ENCODE peak calls at places on chromosomes 11 and 22, in six cellular contexts. J is effector memory CD4-positive, alpha-beta T cell; N is upper lobe of right lung; P is GM23248; B is hepatocyte; T is left ventricle myocardium inferior. S is an unnamed sample.

GRCh38 chr22:44202261-44202789 is 21.6 kb downstream of the PARVG start:
- DNase-seq in B (peak; percentile 48), N (no peak), P (peak; percentile 80), T (no peak), J (no peak), S (no peak)

GRCh38 chr11:12721816-12722604 is 47.8 kb downstream of the TEAD1 start:
- DNase-seq in T (no peak), N (no peak), J (no peak), P (no peak), B (no peak), S (no peak)

GRCh38 chr11:67645521-67646457 is 4.7 kb downstream of the ACY3 start:
- DNase-seq in J (no peak), T (no peak), N (no peak), B (no peak), P (no peak), S (no peak)

GRCh38 chr11:71266114-71266833 is 13.9 kb upstream of the SHANK2 start:
- DNase-seq in N (peak; percentile 80), B (peak; percentile 59), T (no peak), P (no peak), J (no peak), S (no peak)

GRCh38 chr22:41047741-41048140 is 44.7 kb upstream of the EP300 start:
- DNase-seq in P (no peak), J (no peak), B (no peak), T (no peak), N (no peak), S (no peak)

GRCh38 chr22:26584010-26584409 is 5.9 kb downstream of the TPST2 start:
- DNase-seq in B (no peak), N (no peak), P (no peak), T (no peak), J (no peak), S (no peak)

GRCh38 chr22:50396751-50397370 is 53.7 kb downstream of the PPP6R2 start:
- DNase-seq in N (no peak), P (peak; percentile 10), B (peak; percentile 63), T (no peak), J (no peak), S (no peak)

GRCh38 chr22:50018608-50019291 is 6.2 kb upstream of the IL17REL start:
- DNase-seq in P (no peak), J (no peak), N (no peak), T (no peak), B (no peak), S (no peak)

GRCh38 chr11:129973809-129974208 is 28.8 kb downstream of the PRDM10 start:
- DNase-seq in N (peak; percentile 76), B (peak; percentile 73), T (peak; percentile 41), P (no peak), J (no peak), S (no peak)

GRCh38 chr22:41288245-41288946 is 2.4 kb upstream of the RANGAP1 start:
- DNase-seq in N (no peak), T (no peak), P (peak; percentile 82), J (no peak), B (peak; percentile 84), S (no peak)

GRCh38 chr11:76808158-76808557 is 25.0 kb downstream of the TSKU start:
- DNase-seq in J (no peak), P (no peak), T (no peak), B (no peak), N (no peak), S (no peak)

GRCh38 chr11:77175869-77176539 is 48.0 kb downstream of the MYO7A start:
- DNase-seq in P (no peak), J (no peak), N (no peak), B (no peak), T (peak; percentile 56), S (no peak)

GRCh38 chr11:28760676-28761390 is 652.6 kb downstream of the METTL15 start:
- DNase-seq in T (no peak), P (peak; percentile 56), J (no peak), N (no peak), B (no peak), S (no peak)

GRCh38 chr11:44899959-44900358 is 50.7 kb downstream of the TP53I11 start:
- DNase-seq in P (peak; percentile 57), B (no peak), N (no peak), T (no peak), J (no peak), S (peak; percentile 13)

GRCh38 chr22:24992946-24993345 is 40.4 kb downstream of the KIAA1671 start:
- DNase-seq in B (no peak), T (no peak), P (no peak), J (no peak), N (no peak), S (no peak)

GRCh38 chr11:73506038-73506437 is 91.9 kb downstream of the FAM168A start:
- DNase-seq in N (no peak), P (no peak), J (no peak), T (no peak), B (no peak), S (no peak)

GRCh38 chr11:11521306-11522002 is 100.4 kb downstream of the GALNT18 start:
- DNase-seq in T (no peak), P (no peak), J (no peak), B (no peak), N (no peak), S (no peak)

GRCh38 chr11:64545605-64546004 is 45.4 kb upstream of the SLC22A12 start:
- DNase-seq in P (peak; percentile 75), N (no peak), T (no peak), J (no peak), B (no peak), S (no peak)

GRCh38 chr11:128448487-128448886 is 138.9 kb downstream of the ETS1 start:
- DNase-seq in J (no peak), B (peak; percentile 89), N (no peak), T (no peak), P (peak; percentile 64), S (no peak)

GRCh38 chr11:1641096-1641495 is 11.5 kb downstream of the KRTAP5-5 start:
- DNase-seq in T (no peak), N (no peak), B (no peak), J (no peak), P (no peak), S (no peak)

GRCh38 chr11:58622344-58622743 is at the start of gene CNTF:
- DNase-seq in J (no peak), P (peak; percentile 47), T (no peak), N (no peak), B (no peak), S (no peak)

GRCh38 chr11:2257023-2257700 is 13.2 kb downstream of the ASCL2 start:
- DNase-seq in B (peak; percentile 19), J (no peak), N (no peak), P (no peak), T (no peak), S (no peak)

GRCh38 chr11:129018991-129019390 is 76.3 kb upstream of the TP53AIP1 start:
- DNase-seq in P (no peak), T (no peak), N (no peak), B (no peak), J (no peak), S (no peak)

GRCh38 chr11:9228086-9228485 is 37.1 kb downstream of the DENND5A start:
- DNase-seq in J (no peak), N (no peak), B (no peak), P (no peak), T (no peak), S (no peak)

GRCh38 chr11:44702897-44703296 is 23.9 kb upstream of the TSPAN18 start:
- DNase-seq in J (no peak), N (no peak), P (no peak), T (no peak), B (peak; percentile 24), S (no peak)

GRCh38 chr11:130208241-130209127 is 48.9 kb downstream of the ST14 start:
- DNase-seq in N (peak; percentile 61), J (no peak), T (no peak), P (no peak), B (no peak), S (peak; percentile 16)

GRCh38 chr11:58513747-58514367 is 6.0 kb upstream of the OR5B21 start:
- DNase-seq in P (peak; percentile 79), B (peak; percentile 73), J (no peak), T (no peak), N (no peak), S (peak; percentile 17)

DNA sequence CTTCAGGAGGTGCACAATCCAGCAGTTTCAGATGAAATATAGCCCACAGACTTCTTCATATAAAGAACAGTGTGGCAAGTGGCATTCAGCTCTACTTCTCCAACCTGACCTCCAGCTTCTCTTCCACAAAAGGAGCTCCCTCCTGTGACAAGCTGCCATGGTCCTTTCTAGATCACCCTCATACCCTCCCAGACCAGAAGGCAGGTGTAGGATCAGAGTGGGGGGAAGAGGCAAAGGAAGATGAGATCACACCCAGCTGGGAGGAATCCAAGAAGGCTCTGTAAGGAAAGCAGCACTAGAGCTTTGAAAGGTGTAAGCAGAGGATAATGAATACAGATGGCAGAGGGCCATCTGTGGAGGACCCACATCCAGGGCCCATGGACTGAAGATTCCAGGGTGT is 7.6 kb downstream of the CLPB start:
- DNase-seq in P (no peak), T (no peak), N (no peak), B (no peak), J (no peak), S (no peak)
- H3K4me1 ChIP-seq in P (peaks cover 12% of the 10 kb centered on the region), T (peaks cover 28% of the 10 kb centered on the region), N (peaks cover 8% of the 10 kb centered on the region), B (no peaks in the 10 kb centered on the region), J (no peaks in the 10 kb centered on the region), S (peaks cover 16% of the 10 kb centered on the region)

DNA sequence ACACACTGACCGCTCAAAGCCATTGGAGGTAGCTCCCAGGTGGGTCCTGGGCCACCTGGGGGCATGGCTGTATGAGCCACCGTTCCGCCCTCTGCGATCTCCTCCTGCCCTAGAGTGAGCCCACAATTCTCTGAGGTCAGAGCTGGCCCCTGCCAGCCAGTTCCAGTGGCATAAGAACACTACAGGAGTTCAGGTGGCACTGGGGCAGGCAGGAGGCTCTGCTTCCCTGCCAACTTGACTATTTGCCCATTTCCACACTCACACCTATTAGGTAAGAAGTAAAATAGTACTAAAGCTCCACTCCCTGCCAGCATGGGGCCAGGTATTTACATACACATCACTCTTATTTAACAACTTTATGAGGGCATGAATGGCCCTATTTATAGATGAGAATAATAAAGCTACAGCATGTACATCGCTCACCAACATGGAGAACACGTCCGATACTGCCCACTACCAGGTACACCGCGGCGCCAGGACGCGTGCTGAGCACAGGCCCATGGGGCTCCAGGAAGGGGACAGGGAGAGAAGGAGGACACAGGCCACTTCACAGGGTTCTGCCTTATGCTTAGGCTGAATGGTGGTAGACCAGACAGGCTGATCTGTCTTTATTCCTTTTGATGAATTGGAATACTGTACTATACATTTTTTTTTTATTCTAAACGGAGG is 26.2 kb downstream of the PISD start:
- DNase-seq in B (peak; percentile 8), N (peak; percentile 74), P (no peak), T (no peak), J (no peak), S (no peak)
- H3K36me3 ChIP-seq in B (no peaks in the 10 kb centered on the region), N (no peaks in the 10 kb centered on the region), P (no peaks in the 10 kb centered on the region), T (no peaks in the 10 kb centered on the region), J (no peaks in the 10 kb centered on the region), S (no peaks in the 10 kb centered on the region)

GRCh38 chr11:99432677-99433076 is 411.9 kb downstream of the CNTN5 start:
- DNase-seq in J (no peak), P (no peak), T (no peak), B (no peak), N (no peak), S (no peak)
- H3K4me1 ChIP-seq in J (no peaks in the 10 kb centered on the region), P (no peaks in the 10 kb centered on the region), T (no peaks in the 10 kb centered on the region), B (no peaks in the 10 kb centered on the region), N (no peaks in the 10 kb centered on the region), S (no peaks in the 10 kb centered on the region)

DNA sequence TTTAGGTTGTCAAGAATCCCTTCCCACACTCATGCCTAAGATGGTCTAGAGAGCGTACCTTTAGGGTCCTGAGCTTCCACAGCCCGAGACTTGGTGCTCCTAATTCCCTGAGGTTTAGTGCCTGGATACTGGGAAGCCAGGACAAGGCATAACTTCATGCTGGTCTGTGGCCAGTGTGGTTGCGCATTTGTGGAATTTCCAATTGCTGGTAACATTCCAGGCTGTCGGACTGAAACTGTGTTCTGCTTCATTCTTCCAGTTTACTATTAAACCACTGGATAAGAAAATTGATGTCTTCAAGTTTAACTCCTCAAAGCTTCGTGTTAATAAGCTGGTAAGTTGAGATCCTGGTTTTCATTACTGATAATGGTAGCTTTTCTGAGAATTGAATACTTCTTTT is 55.1 kb upstream of the CABP7 start:
- DNase-seq in J (no peak), N (no peak), P (no peak), T (no peak), B (no peak), S (no peak)
- H3K36me3 ChIP-seq in J (peaks cover 51% of the 10 kb centered on the region), N (peaks cover 92% of the 10 kb centered on the region), P (peaks cover 46% of the 10 kb centered on the region), T (peaks cover 97% of the 10 kb centered on the region), B (no peaks in the 10 kb centered on the region), S (peaks cover 3% of the 10 kb centered on the region)